ENCODE peak calls at places on chromosomes 4 and X, in ten cellular contexts. C is right cardiac atrium; I is mammary epithelial cell; M is activated CD8-positive, alpha-beta memory T cell treated with anti-CD3 and anti-CD28 coated beads, Interleukin-2, amount 50 U/mL, for 48 hours; T is NCI-H460; Y is SK-N-DZ; A is fibroblast of villous mesenchyme; Z is endothelial cell of umbilical vein; F is AG20443; X is H54. N is an unnamed sample.
A peak's percentile ranks its signal among the peaks of the same experiment; 100 is the strongest.

GRCh38 chr4:63296773-63297172 is 1112.5 kb downstream of the TECRL start:
- DNase-seq in Y (peak; percentile 5), X (no peak), Z (no peak), F (no peak), C (no peak), I (no peak), T (no peak), M (no peak), A (no peak), N (no peak)

GRCh38 chr4:189278559-189279165 is 662.0 kb upstream of the FRG1 start:
- DNase-seq in F (no peak), Z (no peak), X (no peak), I (no peak), M (no peak), Y (no peak), C (no peak), A (peak; percentile 26), T (no peak), N (no peak)

GRCh38 chr4:23770011-23770410 is 119.8 kb downstream of the PPARGC1A start:
- DNase-seq in Y (no peak), I (no peak), X (no peak), M (no peak), C (no peak), T (peak; percentile 13), A (peak; percentile 59), F (peak; percentile 10), Z (no peak), N (no peak)

GRCh38 chrX:18617351-18617750 is 54.6 kb downstream of the RS1 start:
- DNase-seq in X (peak; percentile 4), I (peak; percentile 77), M (no peak), C (no peak), F (peak; percentile 32), Z (peak; percentile 28), A (peak; percentile 24), Y (no peak), T (no peak), N (no peak)

GRCh38 chr4:6308890-6309643 is 39.4 kb downstream of the WFS1 start:
- DNase-seq in X (no peak), I (no peak), C (no peak), T (no peak), M (peak; percentile 58), A (no peak), F (no peak), Y (peak; percentile 70), Z (peak; percentile 44), N (no peak)

GRCh38 chr4:40587826-40588225 is 41.8 kb downstream of the RBM47 start:
- DNase-seq in Y (no peak), Z (no peak), I (peak; percentile 28), M (no peak), T (no peak), F (peak; percentile 85), X (no peak), A (peak; percentile 70), C (no peak), N (no peak)

GRCh38 chr4:25088342-25088952 is 57.7 kb upstream of the LGI2 start:
- DNase-seq in A (no peak), M (no peak), Y (no peak), X (no peak), I (no peak), T (no peak), Z (no peak), C (peak; percentile 78), F (peak; percentile 47), N (peak; percentile 63)

GRCh38 chr4:91243132-91243531 is 1060.6 kb upstream of the GRID2 start:
- DNase-seq in F (no peak), C (peak; percentile 68), Z (no peak), M (no peak), T (no peak), I (no peak), A (no peak), X (peak; percentile 4), Y (no peak), N (peak; percentile 80)

GRCh38 chr4:150822407-150822806 is 192.7 kb downstream of the LRBA start:
- DNase-seq in T (no peak), C (no peak), I (no peak), A (no peak), Z (no peak), Y (no peak), X (no peak), F (no peak), M (no peak), N (no peak)

GRCh38 chr4:13529130-13529919 is 15.0 kb downstream of the NKX3-2 start:
- DNase-seq in T (no peak), I (no peak), M (peak; percentile 52), X (no peak), F (peak; percentile 7), Z (no peak), C (no peak), A (no peak), Y (no peak), N (no peak)

GRCh38 chr4:87117051-87117729 is 103.2 kb downstream of the KLHL8 start:
- DNase-seq in I (no peak), Y (no peak), C (no peak), T (no peak), A (no peak), X (no peak), Z (no peak), F (no peak), M (no peak), N (no peak)

GRCh38 chrX:7147431-7147977 is at the start of gene STS:
- DNase-seq in M (peak; percentile 60), A (peak; percentile 17), Z (peak; percentile 11), T (no peak), I (peak; percentile 27), X (no peak), Y (peak; percentile 37), F (peak; percentile 44), C (peak; percentile 89), N (peak; percentile 60)

GRCh38 chr4:163448541-163449203 is 24.9 kb downstream of the TKTL2 start:
- DNase-seq in Z (no peak), I (peak; percentile 66), C (no peak), A (peak; percentile 62), F (peak; percentile 17), Y (no peak), T (no peak), X (peak; percentile 21), M (no peak), N (no peak)

GRCh38 chr4:2412534-2412884 is 5.9 kb downstream of the ZFYVE28 start:
- DNase-seq in Z (no peak), T (no peak), A (no peak), F (no peak), I (no peak), Y (no peak), M (no peak), C (no peak), X (peak; percentile 45), N (no peak)